ENCODE peak calls at places on chromosomes 12 and 14, in six cellular contexts. L is stimulated activated CD4-positive, alpha-beta T cell treated with anti-CD3 and anti-CD28 coated beads, Interleukin-1b, Interleukin-23, amount 100 ng/mL, for 1 hour; C is IMR-90; U is CD8-positive, alpha-beta memory T cell; Y is iPS-NIHi11; W is left ventricle myocardium inferior. D is an unnamed sample.

GRCh38 chr12:15472036-15472435 is 149.7 kb downstream of the PTPRO start:
- DNase-seq in L (no peak), Y (no peak), W (no peak), U (no peak), C (no peak), D (no peak)

GRCh38 chr12:32379667-32380066 is 19.7 kb upstream of the FGD4 start:
- DNase-seq in W (no peak), L (no peak), Y (no peak), C (no peak), U (no peak), D (no peak)

GRCh38 chr12:29660847-29661246 is 122.9 kb downstream of the TMTC1 start:
- DNase-seq in C (no peak), W (no peak), U (no peak), L (no peak), Y (no peak), D (no peak)

GRCh38 chr12:84785281-84785680 is 127.3 kb downstream of the SLC6A15 start:
- DNase-seq in L (no peak), C (no peak), U (no peak), W (no peak), Y (no peak), D (no peak)

GRCh38 chr12:20445693-20446092 is 77.4 kb downstream of the PDE3A start:
- DNase-seq in U (no peak), L (no peak), Y (no peak), W (no peak), C (peak), D (no peak)

GRCh38 chr14:100213956-100214767 is 24.8 kb upstream of the YY1 start:
- DNase-seq in C (peak), U (peak), W (peak), Y (peak), L (peak), D (peak)

GRCh38 chr12:56377310-56377988 is 14.8 kb upstream of the APOF start:
- DNase-seq in U (no peak), L (no peak), W (no peak), Y (peak), C (peak), D (no peak)

GRCh38 chr14:35114036-35114435 is 7.8 kb downstream of the PPP2R3C start:
- DNase-seq in W (no peak), Y (no peak), U (no peak), C (peak), L (no peak), D (no peak)

GRCh38 chr12:132507656-132508055 is 17.7 kb downstream of the FBRSL1 start:
- DNase-seq in U (no peak), Y (no peak), C (no peak), L (no peak), W (no peak), D (no peak)

GRCh38 chr12:3087758-3088157 is 10.6 kb downstream of the TSPAN9 start:
- DNase-seq in L (no peak), U (no peak), C (no peak), W (no peak), Y (no peak), D (no peak)

GRCh38 chr14:36424478-36425102 is 95.4 kb downstream of the NKX2-1 start:
- DNase-seq in W (no peak), L (no peak), U (no peak), C (no peak), Y (no peak), D (no peak)

GRCh38 chr14:101405171-101405883 is 156.0 kb upstream of the DIO3 start:
- DNase-seq in W (no peak), Y (no peak), U (no peak), C (peak), L (no peak), D (no peak)

GRCh38 chr12:2299207-2299606 is 246.4 kb downstream of the CACNA1C start:
- DNase-seq in U (no peak), C (no peak), W (no peak), Y (no peak), L (no peak), D (no peak)

GRCh38 chr12:74820324-74820723 is 282.7 kb downstream of the ATXN7L3B start:
- DNase-seq in L (no peak), U (no peak), Y (no peak), C (no peak), W (no peak), D (no peak)

GRCh38 chr12:86597431-86597830 is 341.2 kb upstream of the MGAT4C start:
- DNase-seq in L (no peak), C (no peak), W (no peak), Y (no peak), U (no peak), D (no peak)

GRCh38 chr12:8913702-8914032 is 642 bp upstream of the PHC1 start:
- DNase-seq in L (no peak), Y (no peak), U (peak), C (no peak), W (no peak), D (no peak)

GRCh38 chr12:54024581-54024980 is 3.7 kb upstream of the HOXC6 start:
- DNase-seq in C (no peak), L (no peak), Y (no peak), W (no peak), U (no peak), D (no peak)

GRCh38 chr14:95664046-95664445 is 22.2 kb upstream of the TCL1B start:
- DNase-seq in C (no peak), Y (no peak), U (no peak), L (no peak), W (no peak), D (no peak)

D was measured in natural killer cell treated with Interleukin-12 subunit alpha and Interleukin-12 subunit beta and Interleukin-15 and Interleukin-18, amount 100 ng/mL, for 72 hours.